ENCODE peak calls at places on chromosomes 11 and 22, in four cellular contexts. R is GM20000; K is A172; Z is activated effector memory CD4-positive, alpha-beta T cell treated with Interleukin-2 at 50 U/mL for 16 hours. P is an unnamed sample.

GRCh38 chr11:122803306-122803705 is 35.0 kb upstream of the CRTAM start:
- DNase-seq in K (peak; percentile 34), Z (no peak), R (no peak), P (no peak)

GRCh38 chr22:41382610-41383009 is 868 bp downstream of the TEF start:
- DNase-seq in K (no peak), R (no peak), Z (no peak), P (no peak)

GRCh38 chr11:61362542-61362875 is 335 bp downstream of the TMEM138 start:
- DNase-seq in K (no peak), Z (no peak), R (peak; percentile 43), P (peak; percentile 15)

GRCh38 chr11:101254037-101254436 is 124.4 kb upstream of the PGR start:
- DNase-seq in R (no peak), K (no peak), Z (no peak), P (no peak)

GRCh38 chr11:117122546-117122945 is 21.5 kb upstream of the PAFAH1B2 start:
- DNase-seq in K (no peak), Z (no peak), R (no peak), P (no peak)

GRCh38 chr11:125061237-125061636 is 1.9 kb upstream of the SLC37A2 start:
- DNase-seq in K (no peak), R (no peak), Z (no peak), P (no peak)

GRCh38 chr22:36586852-36587251 is 57.9 kb upstream of the EIF3D start:
- DNase-seq in Z (no peak), R (no peak), K (no peak), P (no peak)

GRCh38 chr11:19602906-19603305 is 109.7 kb upstream of the NAV2 start:
- DNase-seq in K (no peak), Z (no peak), R (no peak), P (no peak)

GRCh38 chr11:2583605-2583958 is 116.2 kb downstream of the KCNQ1OT1 start:
- DNase-seq in Z (peak; percentile 0), R (no peak), K (no peak), P (peak; percentile 7)

GRCh38 chr11:69178819-69179482 is 23.2 kb downstream of the SMIM38 start:
- DNase-seq in Z (no peak), K (no peak), R (no peak), P (no peak)

GRCh38 chr11:101429708-101430107 is 154.1 kb downstream of the TRPC6 start:
- DNase-seq in Z (no peak), R (no peak), K (no peak), P (no peak)